ENCODE peak calls at places on chromosomes 2 and 18, in five cellular contexts. V, R, J, X and S are unnamed samples.

GRCh38 chr2:190318931-190319556 is 582 bp downstream of the HIBCH start:
- DNase-seq in V (no peak), X (no peak), R (peak; percentile 25), J (no peak), S (no peak)

GRCh38 chr2:172572981-172573380 is 17.1 kb downstream of the PDK1 start:
- DNase-seq in X (no peak), J (no peak), V (no peak), R (no peak), S (no peak)

GRCh38 chr18:48743046-48743445 is 204.2 kb downstream of the CTIF start:
- DNase-seq in X (peak; percentile 50), J (peak; percentile 81), R (peak; percentile 54), V (no peak), S (peak; percentile 48)

GRCh38 chr18:76874643-76875389 is 52.5 kb downstream of the ZNF236 start:
- DNase-seq in R (peak; percentile 18), V (no peak), J (no peak), X (no peak), S (no peak)

GRCh38 chr2:43455735-43456642 is 139.8 kb downstream of the THADA start:
- DNase-seq in J (peak; percentile 91), R (no peak), V (no peak), X (no peak), S (peak; percentile 48)

GRCh38 chr2:54524236-54524991 is 68.3 kb downstream of the SPTBN1 start:
- DNase-seq in X (no peak), V (no peak), J (peak; percentile 80), R (peak; percentile 59), S (no peak)

GRCh38 chr18:43078485-43079092 is 36.9 kb downstream of the RIT2 start:
- DNase-seq in V (no peak), J (no peak), R (no peak), X (no peak), S (no peak)

GRCh38 chr2:216694201-216694825 is 1.0 kb downstream of the IGFBP5 start:
- DNase-seq in J (peak; percentile 50), V (peak; percentile 52), R (peak; percentile 57), X (no peak), S (no peak)

GRCh38 chr18:22558945-22559385 is 141.2 kb upstream of the CTAGE1 start:
- DNase-seq in R (peak; percentile 59), J (peak; percentile 83), X (no peak), V (peak; percentile 48), S (peak; percentile 21)

GRCh38 chr2:230863031-230863430 is 1.7 kb upstream of the ITM2C start:
- DNase-seq in J (no peak), V (no peak), X (no peak), R (no peak), S (no peak)

GRCh38 chr2:239035361-239035814 is 187.5 kb downstream of the TWIST2 start:
- DNase-seq in J (peak; percentile 11), R (no peak), X (no peak), V (peak; percentile 42), S (peak; percentile 30)

GRCh38 chr2:157362627-157363026 is 37.0 kb upstream of the ERMN start:
- DNase-seq in V (no peak), X (no peak), J (no peak), R (no peak), S (no peak)

GRCh38 chr2:120447122-120447785 is 101.3 kb downstream of the INHBB start:
- DNase-seq in V (no peak), R (no peak), X (no peak), J (no peak), S (no peak)

GRCh38 chr2:207121784-207122183 is 44.0 kb downstream of the KLF7 start:
- DNase-seq in V (no peak), R (peak; percentile 55), J (peak; percentile 72), X (peak; percentile 39), S (peak; percentile 80)

GRCh38 chr2:171568085-171568484 is 45.8 kb downstream of the CYBRD1 start:
- DNase-seq in V (no peak), J (no peak), R (peak; percentile 9), X (no peak), S (no peak)

GRCh38 chr2:122027510-122028217 is 272.2 kb downstream of the TSN start:
- DNase-seq in V (no peak), X (no peak), R (no peak), J (no peak), S (no peak)

GRCh38 chr2:128306931-128307460 is 11.7 kb downstream of the HS6ST1 start:
- DNase-seq in R (no peak), V (no peak), J (no peak), X (no peak), S (no peak)

GRCh38 chr2:183348492-183348891 is 224.2 kb downstream of the NUP35 start:
- DNase-seq in J (no peak), X (no peak), R (no peak), V (no peak), S (no peak)

GRCh38 chr2:152098033-152098797 is 629 bp downstream of the CACNB4 start:
- DNase-seq in J (peak; percentile 23), R (peak; percentile 9), X (no peak), V (no peak), S (no peak)

GRCh38 chr2:60391250-60392013 is 162.0 kb downstream of the BCL11A start:
- DNase-seq in R (peak; percentile 50), V (no peak), X (no peak), J (no peak), S (no peak)

GRCh38 chr2:218886461-218886947 is 5.9 kb downstream of the WNT10A start:
- DNase-seq in X (no peak), J (no peak), V (no peak), R (no peak), S (no peak)

GRCh38 chr2:162524192-162524591 is 180.3 kb downstream of the GCA start:
- DNase-seq in V (no peak), R (peak; percentile 40), J (no peak), X (no peak), S (no peak)

GRCh38 chr2:183519371-183520056 is 395.3 kb downstream of the NUP35 start:
- DNase-seq in V (no peak), X (no peak), R (no peak), J (no peak), S (no peak)

GRCh38 chr2:28725021-28725711 is 26.5 kb upstream of the PPP1CB start:
- DNase-seq in X (no peak), R (no peak), J (no peak), V (no peak), S (no peak)

GRCh38 chr18:59742325-59743111 is 45.3 kb upstream of the CCBE1 start:
- DNase-seq in J (no peak), V (no peak), R (peak; percentile 32), X (no peak), S (no peak)

GRCh38 chr2:85397925-85398331 is 12.2 kb downstream of the CAPG start:
- DNase-seq in J (no peak), X (no peak), V (no peak), R (no peak), S (no peak)

GRCh38 chr2:239927424-239927981 is 97.6 kb downstream of the NDUFA10 start:
- DNase-seq in R (peak; percentile 67), J (peak; percentile 78), V (no peak), X (peak; percentile 43), S (peak; percentile 85)

GRCh38 chr2:188517549-188518255 is 226.0 kb downstream of the GULP1 start:
- DNase-seq in J (peak; percentile 91), R (no peak), X (no peak), V (no peak), S (no peak)

GRCh38 chr2:188511346-188511745 is 219.7 kb downstream of the GULP1 start:
- DNase-seq in V (no peak), J (no peak), R (no peak), X (no peak), S (no peak)

GRCh38 chr2:188506843-188507242 is 215.2 kb downstream of the GULP1 start:
- DNase-seq in V (no peak), X (no peak), J (no peak), R (no peak), S (no peak)

GRCh38 chr2:188515918-188516317 is 224.2 kb downstream of the GULP1 start:
- DNase-seq in V (no peak), J (no peak), R (no peak), X (no peak), S (no peak)

DNA sequence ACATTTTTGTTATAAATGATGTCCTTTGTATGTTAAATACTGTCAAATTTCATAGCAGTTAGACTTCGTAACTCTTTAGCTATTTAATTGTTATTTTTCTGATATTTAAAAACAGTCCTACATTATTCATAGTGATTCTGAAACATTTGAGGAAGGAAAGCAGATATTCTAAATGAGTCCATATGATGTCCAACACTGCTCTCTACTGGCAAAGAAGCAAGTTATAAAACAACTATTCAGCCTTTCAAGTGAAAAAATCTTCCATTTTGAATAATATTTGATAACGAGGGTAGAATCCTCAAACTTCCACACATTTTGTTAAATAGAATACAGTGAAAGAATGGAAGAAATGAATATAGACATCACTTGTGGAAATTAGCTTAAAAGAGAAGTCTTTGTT is 220.8 kb downstream of the GULP1 start:
- DNase-seq in X (peak; percentile 43), V (no peak), R (peak; percentile 57), J (peak; percentile 74), S (peak; percentile 54)
- TF ChIP-seq CTCF in X (peak; percentile 67), V (peak; percentile 79), R (peak; percentile 48), J (peak; percentile 65), S (peak; percentile 62)

DNA sequence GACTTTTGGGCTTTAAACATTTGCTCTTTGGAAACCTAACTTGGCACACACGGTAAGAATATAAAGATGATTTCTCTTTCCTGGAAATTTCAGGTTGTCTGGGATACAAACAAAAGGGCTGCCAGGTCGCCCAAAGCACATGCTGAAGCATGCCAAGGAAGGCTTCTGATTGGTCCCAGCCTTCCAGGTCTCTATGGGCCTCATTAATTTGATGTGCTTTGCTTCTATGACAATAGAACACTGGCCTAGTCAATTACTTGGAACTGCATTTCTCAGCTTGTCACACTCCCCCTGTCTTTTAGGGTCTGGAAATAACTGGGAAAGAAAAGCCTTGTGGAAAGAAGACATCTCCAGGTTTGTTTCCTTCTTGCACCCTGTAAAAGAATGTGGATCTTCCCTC is 228.9 kb downstream of the ADCYAP1 start:
- DNase-seq in R (no peak), V (no peak), X (no peak), J (no peak), S (no peak)
- TF ChIP-seq CTCF in R (no peak), V (no peak), X (no peak), J (no peak), S (no peak)

GRCh38 chr2:38464971-38465788 is 88.1 kb upstream of the ATL2 start:
- DNase-seq in X (no peak), J (no peak), V (no peak), R (no peak), S (no peak)

GRCh38 chr2:38466849-38467767 is 90.0 kb upstream of the ATL2 start:
- DNase-seq in R (no peak), V (no peak), X (peak; percentile 4), J (peak; percentile 72), S (peak; percentile 68)

GRCh38 chr2:38463752-38464151 is 86.7 kb upstream of the ATL2 start:
- DNase-seq in R (no peak), V (no peak), X (no peak), J (no peak), S (no peak)

GRCh38 chr2:38466409-38466808 is 89.3 kb upstream of the ATL2 start:
- DNase-seq in J (no peak), R (no peak), X (no peak), V (no peak), S (no peak)

DNA sequence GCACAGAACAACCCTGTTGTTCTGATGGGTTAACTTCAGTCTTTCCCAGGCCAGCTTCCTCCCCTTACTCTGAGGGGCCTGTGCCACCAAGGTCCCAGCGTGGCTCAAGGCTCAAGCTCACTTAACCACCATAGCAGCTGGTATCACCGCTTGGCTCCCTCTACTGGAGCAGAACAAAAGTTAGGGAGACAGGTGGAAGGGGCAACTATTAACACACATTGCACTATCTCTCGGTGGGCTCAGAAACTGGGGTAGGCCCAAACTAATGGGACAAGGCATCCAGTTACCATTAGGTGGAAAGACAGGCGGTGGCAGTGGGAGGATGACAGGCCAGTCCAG is 88.7 kb upstream of the ATL2 start:
- DNase-seq in V (no peak), J (peak; percentile 34), R (peak; percentile 68), X (no peak), S (peak; percentile 64)
- TF ChIP-seq CTCF in V (peak; percentile 49), J (peak; percentile 53), R (peak; percentile 74), X (peak; percentile 44), S (peak; percentile 31)

GRCh38 chr2:167869200-167869599 is 378.2 kb downstream of the STK39 start:
- DNase-seq in V (no peak), R (no peak), X (no peak), J (no peak), S (no peak)
- TF ChIP-seq CTCF in V (no peak), R (no peak), X (no peak), J (no peak), S (no peak)